ENCODE peak calls at places on chromosomes 1 and 21, in six cellular contexts. M is cardiac fibroblast, G is mammary epithelial cell, K is retinal pigment epithelial cell, E is lower lobe of right lung, D is esophagus squamous epithelium. J is an unnamed sample.

GRCh38 chr21:33490991-33491372 is 534 bp downstream of the DNAJC28 start:
- DNase-seq in K (no peak), E (no peak), G (peak; percentile 21), M (no peak), D (no peak), J (no peak)

GRCh38 chr1:54548389-54549044 is 489 bp downstream of the ACOT11 start:
- DNase-seq in M (no peak), G (no peak), E (no peak), D (no peak), K (no peak), J (no peak)

GRCh38 chr21:46500224-46500861 is 41.7 kb downstream of the DIP2A start:
- DNase-seq in D (no peak), E (no peak), G (peak; percentile 23), M (peak; percentile 19), K (no peak), J (no peak)

GRCh38 chr21:39073717-39074116 is 109.5 kb downstream of the PSMG1 start:
- DNase-seq in M (no peak), D (no peak), K (no peak), E (no peak), G (no peak), J (no peak)

GRCh38 chr1:178093150-178093957 is 550 bp upstream of the RASAL2 start:
- DNase-seq in K (peak; percentile 92), E (peak; percentile 95), G (peak; percentile 95), M (peak; percentile 98), D (peak; percentile 11), J (peak; percentile 88)

GRCh38 chr1:94757931-94758330 is 62.2 kb upstream of the SLC44A3 start:
- DNase-seq in G (no peak), M (peak; percentile 89), K (no peak), E (no peak), D (no peak), J (no peak)

GRCh38 chr21:34029724-34030528 is 43.5 kb upstream of the MRPS6 start:
- DNase-seq in D (no peak), M (peak; percentile 80), K (peak; percentile 53), G (peak; percentile 75), E (no peak), J (no peak)

GRCh38 chr1:168732736-168733135 is 3.7 kb upstream of the DPT start:
- DNase-seq in E (no peak), K (no peak), M (no peak), D (no peak), G (no peak), J (no peak)

GRCh38 chr1:157124855-157125254 is 13.3 kb downstream of the ETV3 start:
- DNase-seq in G (no peak), D (no peak), K (no peak), M (no peak), E (no peak), J (no peak)

GRCh38 chr1:184212649-184213314 is 161.3 kb downstream of the TSEN15 start:
- DNase-seq in K (peak; percentile 59), E (no peak), G (peak; percentile 72), M (peak; percentile 88), D (no peak), J (peak; percentile 69)

GRCh38 chr1:150165622-150166612 is 16.2 kb downstream of the PLEKHO1 start:
- DNase-seq in K (no peak), G (peak; percentile 23), D (no peak), M (peak; percentile 66), E (no peak), J (no peak)
- H3K4me3 ChIP-seq in K (no peak overlapping the region), G (no peak overlapping the region), D (no peak overlapping the region), M (no peak overlapping the region), E (no peak overlapping the region), J (no peak overlapping the region)

GRCh38 chr1:47196622-47197021 is 6.8 kb upstream of the PDZK1IP1 start:
- DNase-seq in D (no peak), E (no peak), K (no peak), M (no peak), G (no peak), J (no peak)

GRCh38 chr1:47205918-47206317 is 16.1 kb upstream of the PDZK1IP1 start:
- DNase-seq in E (no peak), D (no peak), G (no peak), M (no peak), K (no peak), J (no peak)

GRCh38 chr1:47198214-47198613 is 8.4 kb upstream of the PDZK1IP1 start:
- DNase-seq in M (no peak), E (no peak), K (no peak), G (no peak), D (no peak), J (no peak)

DNA sequence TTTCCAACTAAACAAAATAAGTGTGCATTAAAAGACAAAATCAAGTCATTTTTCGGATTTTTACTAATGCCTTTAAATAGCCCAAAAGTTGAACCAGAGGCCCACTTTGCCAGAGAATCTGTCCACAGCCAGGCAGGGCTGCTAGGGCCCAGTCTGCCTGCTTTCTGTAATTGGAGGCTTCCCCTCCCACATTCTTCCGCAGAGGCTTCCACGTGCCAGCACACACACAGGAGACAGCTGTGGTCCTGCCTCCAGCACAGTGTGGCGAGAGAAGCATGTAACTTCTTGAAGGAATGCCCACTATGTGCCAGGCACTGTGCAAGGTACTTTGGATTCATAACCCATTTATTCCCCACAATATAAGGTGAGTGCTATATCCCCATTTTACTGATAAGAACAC is 11.3 kb upstream of the PDZK1IP1 start:
- DNase-seq in E (no peak), D (no peak), K (no peak), G (no peak), M (peak; percentile 64), J (no peak)
- TF ChIP-seq CTCF in E (no peak), D (no peak), K (no peak), G (no peak), M (no peak), J (no peak)

GRCh38 chr1:227316941-227317540 is 1.3 kb downstream of the CDC42BPA start:
- DNase-seq in K (no peak), D (no peak), G (peak; percentile 32), E (no peak), M (peak; percentile 33), J (no peak)
- H3K4me3 ChIP-seq in K (peak overlapping the region; percentile 80), D (peak overlapping the region; percentile 73), G (peak overlapping the region; percentile 100), E (peak overlapping the region; percentile 87), M (peak overlapping the region; percentile 69), J (peak overlapping the region; percentile 85)

GRCh38 chr1:193066606-193067005 is 7.2 kb downstream of the RO60 start:
- DNase-seq in M (no peak), K (no peak), E (no peak), D (no peak), G (no peak), J (no peak)
- TF ChIP-seq CTCF in M (no peak), K (no peak), E (no peak), D (no peak), G (no peak), J (no peak)

GRCh38 chr1:225828706-225829344 is 18.9 kb downstream of the EPHX1 start:
- DNase-seq in K (no peak), M (no peak), G (no peak), D (no peak), E (no peak), J (no peak)
- H3K4me3 ChIP-seq in K (no peak overlapping the region), M (no peak overlapping the region), G (no peak overlapping the region), D (no peak overlapping the region), E (no peak overlapping the region), J (no peak overlapping the region)

GRCh38 chr1:220884109-220884980 is 5.1 kb downstream of the HLX start:
- DNase-seq in D (no peak), E (no peak), G (no peak), K (peak; percentile 13), M (no peak), J (no peak)
- TF ChIP-seq CTCF in D (no peak), E (no peak), G (no peak), K (no peak), M (no peak), J (no peak)

DNA sequence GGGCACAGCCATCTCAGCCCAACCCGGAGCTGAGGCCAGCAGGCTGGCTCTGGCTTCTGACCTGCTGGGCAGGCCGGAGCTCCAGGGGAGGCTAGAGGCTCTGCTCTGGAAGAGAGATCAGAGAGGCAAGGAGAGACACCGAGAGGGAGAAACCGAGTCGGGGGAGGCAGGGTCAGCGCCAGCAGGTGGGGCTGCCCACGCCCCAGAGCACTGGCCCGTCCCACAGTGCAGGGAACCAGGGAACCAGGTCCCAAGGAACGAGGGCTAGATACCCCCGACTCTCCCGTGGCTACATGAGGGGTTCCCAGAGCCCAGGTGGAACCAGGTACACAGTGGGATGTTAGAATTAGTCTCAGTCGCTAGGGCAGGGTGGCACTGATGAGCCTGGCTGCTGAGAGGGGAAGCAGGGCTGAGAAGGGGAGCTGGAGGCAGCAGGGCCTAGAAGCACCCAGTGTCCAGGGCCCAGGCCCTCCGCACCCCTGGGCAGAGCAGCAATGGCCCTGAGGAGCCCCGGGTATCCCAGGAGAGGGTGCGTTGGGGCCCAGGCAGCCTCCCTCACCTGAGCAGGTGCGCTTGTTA is 2.1 kb downstream of the MASP2 start:
- DNase-seq in D (no peak), G (no peak), E (peak; percentile 32), K (no peak), M (no peak), J (no peak)
- H3K4me3 ChIP-seq in D (no peak overlapping the region), G (no peak overlapping the region), E (no peak overlapping the region), K (no peak overlapping the region), M (no peak overlapping the region), J (no peak overlapping the region)